ENCODE peak calls at places on chromosomes 5 and 9, in four cellular contexts. T, H, B and M are unnamed samples. For H3K4me1, the result is how much of the 10 kb centered on the place peaks cover.

GRCh38 chr9:109168170-109168569 is 1.1 kb upstream of the FRRS1L start:
- DNase-seq in T (no peak), H (no peak), B (peak), M (no peak)

GRCh38 chr5:125011419-125011818 is 265.0 kb upstream of the ZNF608 start:
- DNase-seq in T (no peak), H (no peak), B (peak), M (no peak)

GRCh38 chr5:143582869-143583268 is 179.4 kb upstream of the NR3C1 start:
- DNase-seq in T (no peak), H (peak), B (no peak), M (no peak)

GRCh38 chr5:134138416-134139376 is 24.2 kb downstream of the TCF7 start:
- DNase-seq in T (peak), H (no peak), B (no peak), M (no peak)

GRCh38 chr5:124744170-124744911 is 2.1 kb downstream of the ZNF608 start:
- DNase-seq in T (no peak), H (no peak), B (no peak), M (peak)

GRCh38 chr5:43515678-43516048 is 715 bp upstream of the C5orf34 start:
- DNase-seq in T (no peak), H (no peak), B (no peak), M (no peak)

GRCh38 chr9:100099722-100100042 is 639 bp downstream of the INVS start:
- DNase-seq in T (no peak), H (peak), B (peak), M (no peak)

GRCh38 chr5:59999056-59999455 is 105.5 kb upstream of the PDE4D start:
- DNase-seq in T (peak), H (no peak), B (no peak), M (peak)

GRCh38 chr9:129185991-129186390 is 7.9 kb upstream of the IER5L start:
- DNase-seq in T (no peak), H (no peak), B (no peak), M (no peak)

GRCh38 chr5:146628950-146629349 is 113.0 kb upstream of the GPR151 start:
- DNase-seq in T (no peak), H (no peak), B (no peak), M (no peak)

GRCh38 chr9:78187763-78188495 is 47.9 kb upstream of the CEP78 start:
- DNase-seq in T (peak), H (no peak), B (no peak), M (no peak)

GRCh38 chr5:121987685-121988073 is 25.9 kb downstream of the SRFBP1 start:
- DNase-seq in T (no peak), H (no peak), B (peak), M (peak)

GRCh38 chr9:5800969-5801738 is 31.8 kb downstream of the ERMP1 start:
- DNase-seq in T (peak), H (no peak), B (no peak), M (no peak)

GRCh38 chr9:115593587-115594091 is 475.7 kb upstream of the TNC start:
- DNase-seq in T (no peak), H (peak), B (peak), M (peak)

GRCh38 chr9:87336407-87336806 is 161.3 kb upstream of the DAPK1 start:
- DNase-seq in T (no peak), H (peak), B (peak), M (peak)

DNA sequence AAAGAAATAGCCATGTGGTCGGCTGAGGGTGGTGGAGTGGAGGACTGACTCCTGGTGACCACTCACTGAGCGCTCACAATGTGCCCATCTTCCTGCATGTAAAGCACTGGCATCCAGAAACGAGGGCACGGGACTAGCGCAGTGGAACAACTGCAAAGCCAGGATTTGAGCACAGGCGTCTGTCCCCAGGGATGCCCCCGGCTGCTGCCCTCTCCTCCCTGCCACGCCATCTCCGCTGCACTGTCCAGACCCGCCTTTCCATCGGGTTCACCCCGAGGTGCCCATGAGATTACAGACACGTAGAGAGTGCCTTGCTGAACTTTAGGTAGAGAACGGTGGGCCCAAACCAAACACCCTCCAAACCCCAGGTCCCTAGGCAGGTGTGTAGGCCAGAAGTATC is 44.7 kb downstream of the PRRT1B start:
- DNase-seq in T (no peak), H (no peak), B (no peak), M (no peak)
- H3K9ac ChIP-seq in T (no peak), H (no peak), B (no peak), M (no peak)

GRCh38 chr5:97545446-97545845 is 362.4 kb upstream of the RIOK2 start:
- DNase-seq in T (no peak), H (no peak), B (no peak), M (no peak)
- H2AFZ ChIP-seq in T (no peak), H (no peak), B (no peak), M (no peak)

GRCh38 chr5:139308797-139309196 is 15.3 kb downstream of the MATR3 start:
- DNase-seq in T (no peak), H (no peak), B (no peak), M (no peak)

GRCh38 chr5:139306628-139307379 is 13.3 kb downstream of the MATR3 start:
- DNase-seq in T (no peak), H (no peak), B (no peak), M (no peak)

GRCh38 chr5:139306197-139306596 is 12.7 kb downstream of the MATR3 start:
- DNase-seq in T (no peak), H (no peak), B (no peak), M (no peak)

GRCh38 chr5:139301766-139302499 is 8.4 kb downstream of the MATR3 start:
- DNase-seq in T (no peak), H (no peak), B (no peak), M (no peak)

DNA sequence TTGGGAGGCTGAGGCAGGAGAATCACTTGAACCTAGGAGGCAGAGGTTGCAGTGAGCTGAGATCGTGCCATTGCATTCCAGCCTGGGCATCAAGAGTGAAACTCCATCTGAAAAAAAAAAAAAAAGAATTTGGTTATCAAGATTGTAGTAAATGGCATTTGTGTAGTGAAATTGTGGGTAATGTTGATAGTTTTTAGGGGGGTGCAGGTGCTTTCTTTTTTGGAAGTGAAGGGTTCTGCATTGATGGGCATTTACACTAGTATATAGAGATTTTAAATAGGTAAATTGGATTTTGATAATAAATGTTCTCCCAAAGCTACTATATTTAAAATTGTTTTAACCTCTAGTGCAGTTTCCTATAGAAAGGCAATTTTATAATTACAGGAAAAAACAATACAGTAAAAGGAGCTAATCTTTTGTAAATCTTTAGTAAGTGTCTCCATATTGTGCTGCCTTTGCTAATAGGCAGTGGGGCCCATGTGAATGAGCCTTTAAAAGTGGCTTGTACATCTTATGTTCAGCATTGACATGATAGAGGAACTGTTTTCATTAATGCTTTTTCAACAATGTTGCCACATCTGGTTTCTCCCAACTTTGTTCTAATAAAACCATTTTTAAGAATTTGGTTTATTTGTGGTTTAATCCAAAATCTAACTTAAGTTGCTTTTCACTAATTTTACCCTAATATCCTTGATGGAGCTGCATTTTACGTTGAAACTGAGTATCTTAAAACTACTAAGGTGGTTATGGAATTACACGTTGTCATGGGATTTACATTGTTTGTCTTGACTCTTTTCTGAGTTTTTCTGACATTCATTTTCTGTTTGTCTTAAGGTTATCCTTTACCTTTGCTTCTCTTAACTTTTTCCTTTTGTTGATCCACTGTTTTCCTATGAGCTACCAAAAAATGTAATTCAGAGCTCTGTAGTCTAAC is 11.1 kb downstream of the MATR3 start:
- DNase-seq in T (no peak), H (no peak), B (no peak), M (no peak)
- H3K4me1 ChIP-seq in T (under half), H (half or more), B (half or more), M (under half)

GRCh38 chr5:141651728-141652105 is 499 bp upstream of the FCHSD1 start:
- DNase-seq in T (no peak), H (no peak), B (no peak), M (no peak)

GRCh38 chr5:141649056-141649688 is 2.0 kb downstream of the FCHSD1 start:
- DNase-seq in T (no peak), H (no peak), B (no peak), M (no peak)

GRCh38 chr5:141654298-141654697 is 3.1 kb upstream of the FCHSD1 start:
- DNase-seq in T (peak), H (no peak), B (no peak), M (peak)

GRCh38 chr5:141649972-141650371 is 1.2 kb downstream of the FCHSD1 start:
- DNase-seq in T (no peak), H (no peak), B (no peak), M (no peak)

GRCh38 chr5:141650851-141651727 is at the start of gene FCHSD1:
- DNase-seq in T (peak), H (peak), B (peak), M (peak)
- H3K9ac ChIP-seq in T (peak), H (peak), B (peak), M (peak)

GRCh38 chr5:78972654-78973428 is 12.3 kb downstream of the ARSB start:
- DNase-seq in T (peak), H (no peak), B (no peak), M (peak)
- H2AFZ ChIP-seq in T (no peak), H (no peak), B (no peak), M (peak)

GRCh38 chr5:175680020-175680419 is 22.1 kb downstream of the HRH2 start:
- DNase-seq in T (no peak), H (no peak), B (no peak), M (no peak)
- H3K4me1 ChIP-seq in T (under half), H (under half), B (under half), M (under half)

GRCh38 chr5:27406020-27406419 is 367.6 kb upstream of the CDH9 start:
- DNase-seq in T (no peak), H (no peak), B (no peak), M (no peak)
- H3K9ac ChIP-seq in T (no peak), H (no peak), B (no peak), M (no peak)

GRCh38 chr5:89942171-89942570 is 467.4 kb downstream of the CETN3 start:
- DNase-seq in T (no peak), H (no peak), B (no peak), M (no peak)
- H2AFZ ChIP-seq in T (no peak), H (no peak), B (no peak), M (no peak)

GRCh38 chr9:70409280-70409679 is 5.2 kb downstream of the KLF9 start:
- DNase-seq in T (no peak), H (no peak), B (no peak), M (no peak)

GRCh38 chr9:70411930-70412677 is 2.4 kb downstream of the KLF9 start:
- DNase-seq in T (peak), H (no peak), B (peak), M (peak)

GRCh38 chr9:70411141-70411929 is 3.1 kb downstream of the KLF9 start:
- DNase-seq in T (peak), H (no peak), B (peak), M (peak)

GRCh38 chr9:70409800-70410199 is 4.7 kb downstream of the KLF9 start:
- DNase-seq in T (no peak), H (no peak), B (no peak), M (no peak)

DNA sequence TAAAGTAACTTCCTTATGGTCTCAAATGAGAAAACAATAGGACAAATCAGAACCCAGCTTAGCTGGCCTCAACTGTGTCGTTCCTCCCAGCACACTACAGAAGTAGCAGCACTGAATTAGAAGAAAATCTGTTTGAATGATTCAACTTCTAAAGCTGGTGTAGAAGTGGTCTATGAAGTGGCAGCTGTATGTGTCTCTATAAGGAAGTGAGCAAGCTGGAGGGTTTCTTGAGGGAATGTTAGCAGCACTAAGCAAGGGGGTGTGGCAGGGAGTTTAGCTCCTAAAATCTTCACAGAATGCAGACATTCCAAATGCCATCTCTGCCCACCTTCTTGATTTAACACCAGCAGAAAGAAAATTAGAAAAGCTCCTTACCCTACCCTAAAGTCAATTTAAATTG is 4.1 kb downstream of the KLF9 start:
- DNase-seq in T (peak), H (no peak), B (no peak), M (peak)
- H3K4me1 ChIP-seq in T (under half), H (under half), B (half or more), M (under half)